ENCODE peak calls at places on chromosomes 7 and 10, in eight cellular contexts. I is stimulated activated CD4-positive, alpha-beta T cell treated with anti-CD3 and anti-CD28 coated beads, Interleukin-1b, Interleukin-23, amount 100 ng/mL, for 4 hours; S is ureter; H is stimulated activated CD8-positive, alpha-beta memory T cell treated with anti-CD3 and anti-CD28 coated beads, Interleukin-15, amount 100 ng/mL, for 24 hours; E is cardiac muscle cell; Y is HT1080; R is ELR; G is GM12892. C is an unnamed sample.

GRCh38 chr10:34558093-34558492 is 257.0 kb downstream of the PARD3 start:
- DNase-seq in R (no peak), Y (no peak), H (no peak), S (no peak), G (no peak), E (no peak), I (no peak), C (no peak)

GRCh38 chr10:46096426-46096825 is 50.4 kb upstream of the MSMB start:
- DNase-seq in G (no peak), Y (peak), E (no peak), H (no peak), I (no peak), R (peak), S (no peak), C (no peak)

GRCh38 chr10:1034758-1035157 is 9.1 kb upstream of the IDI2 start:
- DNase-seq in G (no peak), Y (no peak), I (no peak), R (no peak), E (no peak), H (no peak), S (no peak), C (no peak)

GRCh38 chr7:112828696-112829095 is 38.5 kb upstream of the TMEM168 start:
- DNase-seq in E (no peak), Y (no peak), R (no peak), S (no peak), I (no peak), G (no peak), H (no peak), C (no peak)

GRCh38 chr7:43553999-43554398 is 28.9 kb upstream of the STK17A start:
- DNase-seq in E (peak), Y (peak), I (no peak), H (no peak), S (no peak), R (no peak), G (no peak), C (peak)

GRCh38 chr10:92689663-92690210 is at the start of gene HHEX:
- DNase-seq in Y (peak), R (peak), E (peak), S (peak), G (peak), I (peak), H (no peak), C (peak)

GRCh38 chr10:79448732-79449049 is 3.3 kb upstream of the ZCCHC24 start:
- DNase-seq in G (no peak), R (no peak), S (no peak), E (no peak), Y (no peak), H (no peak), I (no peak), C (no peak)

GRCh38 chr10:84076047-84076388 is 63.3 kb upstream of the GHITM start:
- DNase-seq in E (peak), H (no peak), S (no peak), Y (peak), I (no peak), G (no peak), R (peak), C (no peak)